ENCODE peak calls at places on chromosomes 4 and X, in four cellular contexts. One of them, this sample, is unnamed. For H3K9me3, the result is how much of the 10 kb centered on the place peaks cover.

GRCh38 chr4:128600996-128601857 is 208.3 kb upstream of the JADE1 start:
- DNase-seq in fibroblast of lung: peak
- DNase-seq in testis: peak
- DNase-seq in left ventricle myocardium inferior: peak
- DNase-seq in this sample: peak

GRCh38 chrX:21800344-21800770 is 39.1 kb upstream of the MBTPS2 start:
- DNase-seq in fibroblast of lung: peak
- DNase-seq in left ventricle myocardium inferior: no peak
- DNase-seq in testis: no peak
- DNase-seq in this sample: no peak

GRCh38 chr4:97656034-97656720 is 487.1 kb downstream of the STPG2 start:
- DNase-seq in testis: no peak
- DNase-seq in fibroblast of lung: peak
- DNase-seq in left ventricle myocardium inferior: no peak
- DNase-seq in this sample: no peak

GRCh38 chrX:111671668-111672067 is 9.3 kb upstream of the ALG13 start:
- DNase-seq in fibroblast of lung: no peak
- DNase-seq in testis: no peak
- DNase-seq in left ventricle myocardium inferior: no peak
- DNase-seq in this sample: no peak

GRCh38 chr4:109171098-109171497 is 131.4 kb downstream of the COL25A1 start:
- DNase-seq in left ventricle myocardium inferior: no peak
- DNase-seq in testis: no peak
- DNase-seq in fibroblast of lung: no peak
- DNase-seq in this sample: no peak

GRCh38 chr4:148270600-148270999 is 171.6 kb downstream of the NR3C2 start:
- DNase-seq in fibroblast of lung: peak
- DNase-seq in left ventricle myocardium inferior: no peak
- DNase-seq in testis: no peak
- DNase-seq in this sample: no peak

GRCh38 chrX:134026732-134027311 is 41.4 kb upstream of the GPC3 start:
- DNase-seq in testis: peak
- DNase-seq in left ventricle myocardium inferior: no peak
- DNase-seq in fibroblast of lung: peak
- DNase-seq in this sample: no peak

GRCh38 chr4:2259036-2259540 is 2.8 kb downstream of the MXD4 start:
- DNase-seq in testis: peak
- DNase-seq in fibroblast of lung: no peak
- DNase-seq in left ventricle myocardium inferior: peak
- DNase-seq in this sample: no peak

GRCh38 chr4:56240554-56241190 is 146.6 kb downstream of the AASDH start:
- DNase-seq in fibroblast of lung: peak
- DNase-seq in testis: no peak
- DNase-seq in left ventricle myocardium inferior: no peak
- DNase-seq in this sample: no peak

GRCh38 chrX:107454302-107454701 is 4.8 kb downstream of the FRMPD3 start:
- DNase-seq in left ventricle myocardium inferior: no peak
- DNase-seq in testis: no peak
- DNase-seq in fibroblast of lung: peak
- DNase-seq in this sample: no peak

GRCh38 chrX:71667328-71668247 is at the start of gene LOC101059915:
- DNase-seq in fibroblast of lung: no peak
- DNase-seq in testis: peak
- DNase-seq in left ventricle myocardium inferior: no peak
- DNase-seq in this sample: no peak

GRCh38 chr4:104064650-104065577 is 345.1 kb upstream of the TACR3 start:
- DNase-seq in testis: peak
- DNase-seq in fibroblast of lung: peak
- DNase-seq in left ventricle myocardium inferior: peak
- DNase-seq in this sample: peak

GRCh38 chrX:102339312-102340298 is 92.6 kb downstream of the NXF2 start:
- DNase-seq in testis: no peak
- DNase-seq in left ventricle myocardium inferior: no peak
- DNase-seq in fibroblast of lung: no peak
- DNase-seq in this sample: peak

GRCh38 chr4:8427761-8428287 is 12.7 kb downstream of the ACOX3 start:
- DNase-seq in testis: no peak
- DNase-seq in left ventricle myocardium inferior: peak
- DNase-seq in fibroblast of lung: peak
- DNase-seq in this sample: no peak

GRCh38 chr4:31370866-31371465 is 650.8 kb downstream of the PCDH7 start:
- DNase-seq in left ventricle myocardium inferior: no peak
- DNase-seq in testis: peak
- DNase-seq in fibroblast of lung: peak
- DNase-seq in this sample: no peak

GRCh38 chr4:51870441-51871188 is 27.7 kb downstream of the DCUN1D4 start:
- DNase-seq in testis: no peak
- DNase-seq in left ventricle myocardium inferior: no peak
- DNase-seq in fibroblast of lung: peak
- DNase-seq in this sample: no peak

GRCh38 chr4:166198516-166198915 is 325.5 kb downstream of the TLL1 start:
- DNase-seq in left ventricle myocardium inferior: no peak
- DNase-seq in testis: no peak
- DNase-seq in fibroblast of lung: no peak
- DNase-seq in this sample: no peak

DNA sequence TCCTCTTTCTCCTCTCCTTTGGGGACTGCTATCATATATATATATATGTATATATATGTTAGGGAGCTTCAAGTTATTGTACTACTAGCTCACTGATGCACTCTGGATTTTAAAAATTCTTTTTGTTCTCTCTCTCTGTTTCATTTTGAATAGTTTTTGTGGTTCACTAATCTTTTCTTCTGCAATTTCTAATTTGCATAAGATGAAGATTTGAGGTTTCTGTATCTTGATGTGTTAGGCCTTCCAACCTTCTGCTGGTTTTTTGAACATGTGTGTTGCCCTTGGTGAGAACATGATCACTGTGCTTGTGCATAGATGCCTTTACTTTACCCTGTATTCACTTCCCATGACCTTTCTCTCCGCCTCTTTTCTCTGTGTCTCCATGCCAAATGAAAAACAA is 7.8 kb upstream of the ZNF718 start:
- DNase-seq in testis: no peak
- DNase-seq in left ventricle myocardium inferior: no peak
- DNase-seq in fibroblast of lung: no peak
- DNase-seq in this sample: no peak
- H3K9me3 ChIP-seq in testis: under half
- H3K9me3 ChIP-seq in left ventricle myocardium inferior: under half
- H3K9me3 ChIP-seq in fibroblast of lung: under half
- H3K9me3 ChIP-seq in this sample: under half

GRCh38 chrX:155874571-155875244 is 6.4 kb upstream of the VAMP7 start:
- DNase-seq in left ventricle myocardium inferior: no peak
- DNase-seq in fibroblast of lung: no peak
- DNase-seq in testis: no peak
- DNase-seq in this sample: no peak
- H3K9me3 ChIP-seq in left ventricle myocardium inferior: under half
- H3K9me3 ChIP-seq in fibroblast of lung: under half
- H3K9me3 ChIP-seq in testis: under half
- H3K9me3 ChIP-seq in this sample: under half

DNA sequence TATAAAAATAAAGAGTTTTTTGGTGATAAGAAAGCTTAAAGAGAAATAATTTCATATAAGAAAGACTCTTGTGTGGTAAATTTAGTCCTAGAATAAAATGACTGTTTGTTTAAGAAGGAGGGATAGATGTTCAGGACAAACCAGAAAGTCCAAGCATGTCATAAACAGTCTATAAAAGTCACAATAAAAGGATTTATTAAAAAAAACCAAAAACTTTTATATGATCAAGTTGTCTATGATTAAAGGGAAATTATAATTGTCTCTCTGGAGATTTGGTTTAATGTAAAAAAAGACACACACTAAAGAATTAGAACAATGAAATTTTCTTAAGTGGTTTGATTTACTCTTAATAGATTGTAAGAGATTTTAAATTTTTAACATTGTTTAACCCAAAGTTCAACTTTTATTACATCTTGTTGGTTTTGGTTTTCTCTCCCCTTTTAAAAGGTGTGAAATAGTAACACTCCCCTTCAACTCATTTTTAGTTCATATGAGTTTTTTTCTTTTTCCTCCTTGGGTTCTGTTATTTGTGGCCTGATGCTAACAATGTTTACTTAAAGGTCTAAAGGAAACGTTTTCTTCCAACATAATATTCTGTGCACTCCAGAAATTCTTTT is 89.7 kb downstream of the PDHA2 start:
- DNase-seq in left ventricle myocardium inferior: no peak
- DNase-seq in fibroblast of lung: no peak
- DNase-seq in testis: no peak
- DNase-seq in this sample: no peak
- H3K9me3 ChIP-seq in left ventricle myocardium inferior: half or more
- H3K9me3 ChIP-seq in fibroblast of lung: under half
- H3K9me3 ChIP-seq in testis: under half
- H3K9me3 ChIP-seq in this sample: under half

GRCh38 chrX:47976254-47977151 is 27.3 kb downstream of the ZNF182 start:
- DNase-seq in fibroblast of lung: no peak
- DNase-seq in testis: no peak
- DNase-seq in left ventricle myocardium inferior: no peak
- DNase-seq in this sample: no peak
- H3K9me3 ChIP-seq in fibroblast of lung: under half
- H3K9me3 ChIP-seq in testis: under half
- H3K9me3 ChIP-seq in left ventricle myocardium inferior: half or more
- H3K9me3 ChIP-seq in this sample: half or more

This sample was measured in heart left ventricle.